ENCODE peak calls at places on chromosomes 11 and 22, in ten cellular contexts. One of them, this sample, is unnamed.

GRCh38 chr11:67627394-67627787 is 2.3 kb downstream of the NUDT8 start:
- DNase-seq in cardiac muscle cell: no peak
- DNase-seq in dorsolateral prefrontal cortex: no peak
- DNase-seq in small intestine: no peak
- DNase-seq in Peyer's patch: no peak
- DNase-seq in tibial nerve: no peak
- DNase-seq in NCI-H774: no peak
- DNase-seq in neural crest cell: no peak
- DNase-seq in stimulated activated CD4-positive, alpha-beta T cell treated with anti-CD3 and anti-CD28 coated beads, TNF-alpha, amount 100 ng/mL, for 4 hours: no peak
- DNase-seq in AG20443: no peak
- DNase-seq in this sample: no peak

GRCh38 chr22:47213571-47214230 is 451.3 kb downstream of the TBC1D22A start:
- DNase-seq in cardiac muscle cell: peak; percentile 16
- DNase-seq in dorsolateral prefrontal cortex: peak; percentile 25
- DNase-seq in small intestine: peak; percentile 41
- DNase-seq in Peyer's patch: peak; percentile 22
- DNase-seq in tibial nerve: no peak
- DNase-seq in NCI-H774: no peak
- DNase-seq in neural crest cell: no peak
- DNase-seq in stimulated activated CD4-positive, alpha-beta T cell treated with anti-CD3 and anti-CD28 coated beads, TNF-alpha, amount 100 ng/mL, for 4 hours: peak; percentile 12
- DNase-seq in AG20443: peak; percentile 75
- DNase-seq in this sample: peak; percentile 47

GRCh38 chr11:67505605-67506396 is 638 bp upstream of the PITPNM1 start:
- DNase-seq in cardiac muscle cell: peak; percentile 92
- DNase-seq in dorsolateral prefrontal cortex: peak; percentile 68
- DNase-seq in small intestine: peak; percentile 99
- DNase-seq in Peyer's patch: peak; percentile 85
- DNase-seq in tibial nerve: peak; percentile 73
- DNase-seq in NCI-H774: peak; percentile 79
- DNase-seq in neural crest cell: peak; percentile 78
- DNase-seq in stimulated activated CD4-positive, alpha-beta T cell treated with anti-CD3 and anti-CD28 coated beads, TNF-alpha, amount 100 ng/mL, for 4 hours: peak; percentile 83
- DNase-seq in AG20443: peak; percentile 91
- DNase-seq in this sample: peak; percentile 96

GRCh38 chr22:32538516-32538915 is 63.9 kb downstream of the FBXO7 start:
- DNase-seq in cardiac muscle cell: no peak
- DNase-seq in dorsolateral prefrontal cortex: no peak
- DNase-seq in small intestine: no peak
- DNase-seq in Peyer's patch: no peak
- DNase-seq in tibial nerve: no peak
- DNase-seq in NCI-H774: no peak
- DNase-seq in neural crest cell: no peak
- DNase-seq in stimulated activated CD4-positive, alpha-beta T cell treated with anti-CD3 and anti-CD28 coated beads, TNF-alpha, amount 100 ng/mL, for 4 hours: no peak
- DNase-seq in AG20443: no peak
- DNase-seq in this sample: no peak

GRCh38 chr11:18615628-18616392 is 16.2 kb downstream of the MISFA start:
- DNase-seq in cardiac muscle cell: no peak
- DNase-seq in dorsolateral prefrontal cortex: no peak
- DNase-seq in small intestine: no peak
- DNase-seq in Peyer's patch: no peak
- DNase-seq in tibial nerve: no peak
- DNase-seq in NCI-H774: no peak
- DNase-seq in neural crest cell: no peak
- DNase-seq in stimulated activated CD4-positive, alpha-beta T cell treated with anti-CD3 and anti-CD28 coated beads, TNF-alpha, amount 100 ng/mL, for 4 hours: no peak
- DNase-seq in AG20443: no peak
- DNase-seq in this sample: no peak

GRCh38 chr11:47106839-47107520 is 69.7 kb downstream of the ARFGAP2 start:
- DNase-seq in cardiac muscle cell: no peak
- DNase-seq in dorsolateral prefrontal cortex: peak; percentile 65
- DNase-seq in small intestine: no peak
- DNase-seq in Peyer's patch: no peak
- DNase-seq in tibial nerve: no peak
- DNase-seq in NCI-H774: no peak
- DNase-seq in neural crest cell: no peak
- DNase-seq in stimulated activated CD4-positive, alpha-beta T cell treated with anti-CD3 and anti-CD28 coated beads, TNF-alpha, amount 100 ng/mL, for 4 hours: no peak
- DNase-seq in AG20443: no peak
- DNase-seq in this sample: no peak

GRCh38 chr11:112903310-112903709 is 57.9 kb upstream of the NCAM1 start:
- DNase-seq in cardiac muscle cell: no peak
- DNase-seq in dorsolateral prefrontal cortex: peak; percentile 67
- DNase-seq in small intestine: no peak
- DNase-seq in Peyer's patch: no peak
- DNase-seq in tibial nerve: no peak
- DNase-seq in NCI-H774: no peak
- DNase-seq in neural crest cell: peak; percentile 8
- DNase-seq in stimulated activated CD4-positive, alpha-beta T cell treated with anti-CD3 and anti-CD28 coated beads, TNF-alpha, amount 100 ng/mL, for 4 hours: no peak
- DNase-seq in AG20443: no peak
- DNase-seq in this sample: no peak

GRCh38 chr11:14001597-14001996 is 39.1 kb downstream of the SPON1 start:
- DNase-seq in cardiac muscle cell: no peak
- DNase-seq in dorsolateral prefrontal cortex: no peak
- DNase-seq in small intestine: no peak
- DNase-seq in Peyer's patch: no peak
- DNase-seq in tibial nerve: no peak
- DNase-seq in NCI-H774: no peak
- DNase-seq in neural crest cell: no peak
- DNase-seq in stimulated activated CD4-positive, alpha-beta T cell treated with anti-CD3 and anti-CD28 coated beads, TNF-alpha, amount 100 ng/mL, for 4 hours: no peak
- DNase-seq in AG20443: no peak
- DNase-seq in this sample: no peak

GRCh38 chr11:16744128-16744725 is 5.8 kb downstream of the C11orf58 start:
- DNase-seq in cardiac muscle cell: no peak
- DNase-seq in dorsolateral prefrontal cortex: no peak
- DNase-seq in small intestine: no peak
- DNase-seq in Peyer's patch: no peak
- DNase-seq in tibial nerve: no peak
- DNase-seq in NCI-H774: no peak
- DNase-seq in neural crest cell: no peak
- DNase-seq in stimulated activated CD4-positive, alpha-beta T cell treated with anti-CD3 and anti-CD28 coated beads, TNF-alpha, amount 100 ng/mL, for 4 hours: no peak
- DNase-seq in AG20443: no peak
- DNase-seq in this sample: no peak

GRCh38 chr11:69788956-69789355 is 13.8 kb upstream of the FGF4 start:
- DNase-seq in cardiac muscle cell: no peak
- DNase-seq in dorsolateral prefrontal cortex: no peak
- DNase-seq in small intestine: no peak
- DNase-seq in Peyer's patch: no peak
- DNase-seq in tibial nerve: no peak
- DNase-seq in NCI-H774: no peak
- DNase-seq in neural crest cell: no peak
- DNase-seq in stimulated activated CD4-positive, alpha-beta T cell treated with anti-CD3 and anti-CD28 coated beads, TNF-alpha, amount 100 ng/mL, for 4 hours: no peak
- DNase-seq in AG20443: no peak
- DNase-seq in this sample: no peak

GRCh38 chr22:25030636-25031035 is 78.1 kb downstream of the KIAA1671 start:
- DNase-seq in cardiac muscle cell: no peak
- DNase-seq in dorsolateral prefrontal cortex: no peak
- DNase-seq in small intestine: no peak
- DNase-seq in Peyer's patch: no peak
- DNase-seq in tibial nerve: no peak
- DNase-seq in NCI-H774: no peak
- DNase-seq in neural crest cell: no peak
- DNase-seq in stimulated activated CD4-positive, alpha-beta T cell treated with anti-CD3 and anti-CD28 coated beads, TNF-alpha, amount 100 ng/mL, for 4 hours: no peak
- DNase-seq in AG20443: peak; percentile 71
- DNase-seq in this sample: no peak

GRCh38 chr11:12625438-12626071 is 48.7 kb upstream of the TEAD1 start:
- DNase-seq in cardiac muscle cell: peak; percentile 61
- DNase-seq in dorsolateral prefrontal cortex: no peak
- DNase-seq in small intestine: no peak
- DNase-seq in Peyer's patch: no peak
- DNase-seq in tibial nerve: no peak
- DNase-seq in NCI-H774: no peak
- DNase-seq in neural crest cell: no peak
- DNase-seq in stimulated activated CD4-positive, alpha-beta T cell treated with anti-CD3 and anti-CD28 coated beads, TNF-alpha, amount 100 ng/mL, for 4 hours: no peak
- DNase-seq in AG20443: no peak
- DNase-seq in this sample: no peak

GRCh38 chr22:38401336-38402084 is 53.5 kb downstream of the KCNJ4 start:
- DNase-seq in cardiac muscle cell: no peak
- DNase-seq in dorsolateral prefrontal cortex: no peak
- DNase-seq in small intestine: no peak
- DNase-seq in Peyer's patch: no peak
- DNase-seq in tibial nerve: no peak
- DNase-seq in NCI-H774: no peak
- DNase-seq in neural crest cell: no peak
- DNase-seq in stimulated activated CD4-positive, alpha-beta T cell treated with anti-CD3 and anti-CD28 coated beads, TNF-alpha, amount 100 ng/mL, for 4 hours: no peak
- DNase-seq in AG20443: peak; percentile 7
- DNase-seq in this sample: no peak

GRCh38 chr22:30262917-30263741 is 3.5 kb downstream of the OSM start:
- DNase-seq in cardiac muscle cell: peak; percentile 76
- DNase-seq in dorsolateral prefrontal cortex: peak; percentile 74
- DNase-seq in small intestine: peak; percentile 50
- DNase-seq in Peyer's patch: peak; percentile 80
- DNase-seq in tibial nerve: peak; percentile 83
- DNase-seq in NCI-H774: no peak
- DNase-seq in neural crest cell: peak; percentile 95
- DNase-seq in stimulated activated CD4-positive, alpha-beta T cell treated with anti-CD3 and anti-CD28 coated beads, TNF-alpha, amount 100 ng/mL, for 4 hours: peak; percentile 69
- DNase-seq in AG20443: peak; percentile 80
- DNase-seq in this sample: peak; percentile 90

GRCh38 chr22:23389271-23390071 is 190.6 kb downstream of the IGLL1 start:
- DNase-seq in cardiac muscle cell: no peak
- DNase-seq in dorsolateral prefrontal cortex: no peak
- DNase-seq in small intestine: no peak
- DNase-seq in Peyer's patch: no peak
- DNase-seq in tibial nerve: no peak
- DNase-seq in NCI-H774: no peak
- DNase-seq in neural crest cell: no peak
- DNase-seq in stimulated activated CD4-positive, alpha-beta T cell treated with anti-CD3 and anti-CD28 coated beads, TNF-alpha, amount 100 ng/mL, for 4 hours: no peak
- DNase-seq in AG20443: no peak
- DNase-seq in this sample: no peak

GRCh38 chr11:120229451-120230424 is 10.2 kb upstream of the POU2F3 start:
- DNase-seq in cardiac muscle cell: peak; percentile 49
- DNase-seq in dorsolateral prefrontal cortex: peak; percentile 60
- DNase-seq in small intestine: peak; percentile 38
- DNase-seq in Peyer's patch: no peak
- DNase-seq in tibial nerve: no peak
- DNase-seq in NCI-H774: no peak
- DNase-seq in neural crest cell: no peak
- DNase-seq in stimulated activated CD4-positive, alpha-beta T cell treated with anti-CD3 and anti-CD28 coated beads, TNF-alpha, amount 100 ng/mL, for 4 hours: no peak
- DNase-seq in AG20443: peak; percentile 54
- DNase-seq in this sample: peak; percentile 36

GRCh38 chr11:17405232-17406005 is 17.0 kb upstream of the KCNJ11 start:
- DNase-seq in cardiac muscle cell: peak; percentile 64
- DNase-seq in dorsolateral prefrontal cortex: peak; percentile 53
- DNase-seq in small intestine: peak; percentile 70
- DNase-seq in Peyer's patch: peak; percentile 39
- DNase-seq in tibial nerve: peak; percentile 24
- DNase-seq in NCI-H774: peak; percentile 41
- DNase-seq in neural crest cell: no peak
- DNase-seq in stimulated activated CD4-positive, alpha-beta T cell treated with anti-CD3 and anti-CD28 coated beads, TNF-alpha, amount 100 ng/mL, for 4 hours: no peak
- DNase-seq in AG20443: peak; percentile 72
- DNase-seq in this sample: peak; percentile 60

GRCh38 chr11:117970400-117971024 is 15.7 kb upstream of the IL10RA start:
- DNase-seq in cardiac muscle cell: peak; percentile 51
- DNase-seq in dorsolateral prefrontal cortex: no peak
- DNase-seq in small intestine: peak; percentile 37
- DNase-seq in Peyer's patch: no peak
- DNase-seq in tibial nerve: no peak
- DNase-seq in NCI-H774: no peak
- DNase-seq in neural crest cell: no peak
- DNase-seq in stimulated activated CD4-positive, alpha-beta T cell treated with anti-CD3 and anti-CD28 coated beads, TNF-alpha, amount 100 ng/mL, for 4 hours: no peak
- DNase-seq in AG20443: peak; percentile 5
- DNase-seq in this sample: peak; percentile 45

GRCh38 chr22:40040927-40041326 is 46.2 kb downstream of the FAM83F start:
- DNase-seq in cardiac muscle cell: peak; percentile 92
- DNase-seq in dorsolateral prefrontal cortex: peak; percentile 51
- DNase-seq in small intestine: no peak
- DNase-seq in Peyer's patch: no peak
- DNase-seq in tibial nerve: peak; percentile 64
- DNase-seq in NCI-H774: no peak
- DNase-seq in neural crest cell: no peak
- DNase-seq in stimulated activated CD4-positive, alpha-beta T cell treated with anti-CD3 and anti-CD28 coated beads, TNF-alpha, amount 100 ng/mL, for 4 hours: no peak
- DNase-seq in AG20443: no peak
- DNase-seq in this sample: no peak

GRCh38 chr22:37357471-37357870 is 69.8 kb downstream of the ELFN2 start:
- DNase-seq in cardiac muscle cell: peak; percentile 25
- DNase-seq in dorsolateral prefrontal cortex: no peak
- DNase-seq in small intestine: no peak
- DNase-seq in Peyer's patch: no peak
- DNase-seq in tibial nerve: no peak
- DNase-seq in NCI-H774: no peak
- DNase-seq in neural crest cell: no peak
- DNase-seq in stimulated activated CD4-positive, alpha-beta T cell treated with anti-CD3 and anti-CD28 coated beads, TNF-alpha, amount 100 ng/mL, for 4 hours: no peak
- DNase-seq in AG20443: no peak
- DNase-seq in this sample: no peak

GRCh38 chr11:28346721-28347120 is 238.5 kb downstream of the METTL15 start:
- DNase-seq in cardiac muscle cell: no peak
- DNase-seq in dorsolateral prefrontal cortex: no peak
- DNase-seq in small intestine: no peak
- DNase-seq in Peyer's patch: no peak
- DNase-seq in tibial nerve: no peak
- DNase-seq in NCI-H774: no peak
- DNase-seq in neural crest cell: no peak
- DNase-seq in stimulated activated CD4-positive, alpha-beta T cell treated with anti-CD3 and anti-CD28 coated beads, TNF-alpha, amount 100 ng/mL, for 4 hours: no peak
- DNase-seq in AG20443: no peak
- DNase-seq in this sample: no peak

GRCh38 chr11:72724851-72725730 is 27.1 kb downstream of the ARAP1 start:
- DNase-seq in cardiac muscle cell: peak; percentile 90
- DNase-seq in dorsolateral prefrontal cortex: peak; percentile 76
- DNase-seq in small intestine: peak; percentile 78
- DNase-seq in Peyer's patch: peak; percentile 77
- DNase-seq in tibial nerve: peak; percentile 87
- DNase-seq in NCI-H774: peak; percentile 68
- DNase-seq in neural crest cell: peak; percentile 80
- DNase-seq in stimulated activated CD4-positive, alpha-beta T cell treated with anti-CD3 and anti-CD28 coated beads, TNF-alpha, amount 100 ng/mL, for 4 hours: peak; percentile 70
- DNase-seq in AG20443: peak; percentile 74
- DNase-seq in this sample: peak; percentile 78

GRCh38 chr22:46092011-46092410 is 58.3 kb upstream of the PPARA start:
- DNase-seq in cardiac muscle cell: no peak
- DNase-seq in dorsolateral prefrontal cortex: no peak
- DNase-seq in small intestine: no peak
- DNase-seq in Peyer's patch: no peak
- DNase-seq in tibial nerve: no peak
- DNase-seq in NCI-H774: no peak
- DNase-seq in neural crest cell: no peak
- DNase-seq in stimulated activated CD4-positive, alpha-beta T cell treated with anti-CD3 and anti-CD28 coated beads, TNF-alpha, amount 100 ng/mL, for 4 hours: no peak
- DNase-seq in AG20443: no peak
- DNase-seq in this sample: no peak

GRCh38 chr11:122772945-122773344 is 65.4 kb upstream of the CRTAM start:
- DNase-seq in cardiac muscle cell: peak; percentile 68
- DNase-seq in dorsolateral prefrontal cortex: no peak
- DNase-seq in small intestine: no peak
- DNase-seq in Peyer's patch: no peak
- DNase-seq in tibial nerve: no peak
- DNase-seq in NCI-H774: no peak
- DNase-seq in neural crest cell: no peak
- DNase-seq in stimulated activated CD4-positive, alpha-beta T cell treated with anti-CD3 and anti-CD28 coated beads, TNF-alpha, amount 100 ng/mL, for 4 hours: no peak
- DNase-seq in AG20443: no peak
- DNase-seq in this sample: peak; percentile 11

GRCh38 chr11:107563702-107564101 is 1.8 kb downstream of the ALKBH8 start:
- DNase-seq in cardiac muscle cell: peak; percentile 74
- DNase-seq in dorsolateral prefrontal cortex: no peak
- DNase-seq in small intestine: peak; percentile 41
- DNase-seq in Peyer's patch: peak; percentile 34
- DNase-seq in tibial nerve: peak; percentile 38
- DNase-seq in NCI-H774: no peak
- DNase-seq in neural crest cell: peak; percentile 23
- DNase-seq in stimulated activated CD4-positive, alpha-beta T cell treated with anti-CD3 and anti-CD28 coated beads, TNF-alpha, amount 100 ng/mL, for 4 hours: no peak
- DNase-seq in AG20443: peak; percentile 60
- DNase-seq in this sample: peak; percentile 28

GRCh38 chr11:6498121-6498520 is 1.0 kb downstream of the DNHD1 start:
- DNase-seq in cardiac muscle cell: peak; percentile 32
- DNase-seq in dorsolateral prefrontal cortex: no peak
- DNase-seq in small intestine: no peak
- DNase-seq in Peyer's patch: no peak
- DNase-seq in tibial nerve: no peak
- DNase-seq in NCI-H774: no peak
- DNase-seq in neural crest cell: no peak
- DNase-seq in stimulated activated CD4-positive, alpha-beta T cell treated with anti-CD3 and anti-CD28 coated beads, TNF-alpha, amount 100 ng/mL, for 4 hours: no peak
- DNase-seq in AG20443: peak; percentile 86
- DNase-seq in this sample: no peak

GRCh38 chr22:20423636-20424511 is 13.8 kb downstream of the SCARF2 start:
- DNase-seq in cardiac muscle cell: no peak
- DNase-seq in dorsolateral prefrontal cortex: peak; percentile 56
- DNase-seq in small intestine: no peak
- DNase-seq in Peyer's patch: no peak
- DNase-seq in tibial nerve: no peak
- DNase-seq in NCI-H774: no peak
- DNase-seq in neural crest cell: peak; percentile 53
- DNase-seq in stimulated activated CD4-positive, alpha-beta T cell treated with anti-CD3 and anti-CD28 coated beads, TNF-alpha, amount 100 ng/mL, for 4 hours: no peak
- DNase-seq in AG20443: no peak
- DNase-seq in this sample: no peak

GRCh38 chr11:14267861-14268635 is 90.9 kb downstream of the RRAS2 start:
- DNase-seq in cardiac muscle cell: no peak
- DNase-seq in dorsolateral prefrontal cortex: no peak
- DNase-seq in small intestine: no peak
- DNase-seq in Peyer's patch: no peak
- DNase-seq in tibial nerve: no peak
- DNase-seq in NCI-H774: no peak
- DNase-seq in neural crest cell: no peak
- DNase-seq in stimulated activated CD4-positive, alpha-beta T cell treated with anti-CD3 and anti-CD28 coated beads, TNF-alpha, amount 100 ng/mL, for 4 hours: no peak
- DNase-seq in AG20443: no peak
- DNase-seq in this sample: no peak